ENCODE peak calls at places on chromosome 2, in four cellular contexts. U is NCI-H524, F is HEK293T, P is occipital lobe. T is an unnamed sample.

GRCh38 chr2:195532255-195532627 is 124.8 kb upstream of the SLC39A10 start:
- DNase-seq in P (no peak), U (no peak), F (no peak), T (no peak)

GRCh38 chr2:38709515-38710194 is 41.5 kb downstream of the SRSF7 start:
- DNase-seq in F (no peak), P (no peak), U (no peak), T (no peak)

GRCh38 chr2:144671695-144672094 is 151.8 kb upstream of the ZEB2 start:
- DNase-seq in P (peak), U (no peak), F (no peak), T (no peak)

GRCh38 chr2:41932241-41933034 is 115.4 kb upstream of the PKDCC start:
- DNase-seq in U (peak), F (no peak), P (no peak), T (no peak)

GRCh38 chr2:121479882-121480522 is 50.7 kb upstream of the RNU4ATAC start:
- DNase-seq in F (peak), U (peak), P (no peak), T (no peak)

GRCh38 chr2:236028066-236028465 is 140.1 kb downstream of the GBX2 start:
- DNase-seq in U (no peak), P (no peak), F (no peak), T (no peak)

GRCh38 chr2:10721344-10722251 is at the start of gene ATP6V1C2:
- DNase-seq in U (no peak), P (no peak), F (peak), T (peak)

GRCh38 chr2:51290725-51291124 is 258.8 kb upstream of the NRXN1 start:
- DNase-seq in U (no peak), F (no peak), P (no peak), T (no peak)

GRCh38 chr2:16218651-16219050 is 278.3 kb downstream of the MYCN start:
- DNase-seq in P (no peak), U (peak), F (peak), T (peak)

GRCh38 chr2:239216614-239217273 is 184.1 kb downstream of the HDAC4 start:
- DNase-seq in P (no peak), F (no peak), U (no peak), T (no peak)

GRCh38 chr2:165203689-165204559 is at the start of gene SCN3A:
- DNase-seq in U (peak), P (no peak), F (peak), T (peak)

GRCh38 chr2:198863655-198864054 is 594.1 kb downstream of the SATB2 start:
- DNase-seq in F (no peak), P (no peak), U (no peak), T (no peak)

GRCh38 chr2:69200107-69200520 is 186.9 kb downstream of the GFPT1 start:
- DNase-seq in F (no peak), P (no peak), U (no peak), T (no peak)

GRCh38 chr2:111897630-111897923 is 830 bp upstream of the MERTK start:
- DNase-seq in U (no peak), P (no peak), F (no peak), T (no peak)

GRCh38 chr2:44305882-44306281 is 30.6 kb downstream of the SLC3A1 start:
- DNase-seq in P (no peak), U (no peak), F (no peak), T (no peak)

GRCh38 chr2:95054016-95054415 is 28.5 kb downstream of the MAL start:
- DNase-seq in P (no peak), F (no peak), U (no peak), T (no peak)